ENCODE peak calls at places on chromosomes 6 and 20, in ten cellular contexts. G is lower leg skin, H is ELF-1, M is GM19239, D is ELR, B is AG09319, P is non-pigmented ciliary epithelial cell, V is frontal cortex, J is kidney tubule cell, R is NB4. Q is an unnamed sample.

GRCh38 chr20:63406011-63406410 is 44.9 kb upstream of the CHRNA4 start:
- DNase-seq in P (no peak), G (no peak), D (no peak), H (no peak), V (no peak), B (no peak), M (no peak), J (no peak), R (no peak), Q (no peak)

GRCh38 chr6:9484686-9485085 is 930.2 kb downstream of the TFAP2A start:
- DNase-seq in P (no peak), H (no peak), D (peak; percentile 54), R (no peak), J (no peak), B (no peak), G (no peak), M (no peak), V (no peak), Q (no peak)

GRCh38 chr20:12433724-12434123 is 516.0 kb downstream of the BTBD3 start:
- DNase-seq in M (no peak), P (no peak), B (no peak), G (no peak), D (no peak), H (no peak), R (no peak), V (no peak), J (no peak), Q (no peak)

GRCh38 chr6:34979994-34980393 is 90.9 kb downstream of the ANKS1A start:
- DNase-seq in H (no peak), P (no peak), M (no peak), J (no peak), V (no peak), B (no peak), D (no peak), R (no peak), G (no peak), Q (no peak)

GRCh38 chr6:27889275-27889627 is 22.9 kb downstream of the OR2B2 start:
- DNase-seq in V (no peak), G (no peak), B (no peak), R (peak; percentile 79), J (no peak), H (no peak), D (no peak), P (no peak), M (no peak), Q (no peak)

GRCh38 chr20:59775221-59776055 is 158.0 kb downstream of the SYCP2 start:
- DNase-seq in R (no peak), H (no peak), P (no peak), B (no peak), G (no peak), M (no peak), J (no peak), D (no peak), V (no peak), Q (no peak)

GRCh38 chr6:33966536-33966935 is 162.7 kb upstream of the MLN start:
- DNase-seq in R (no peak), M (no peak), D (no peak), H (no peak), B (no peak), G (no peak), P (no peak), J (no peak), V (no peak), Q (no peak)

GRCh38 chr6:55209059-55209458 is 34.7 kb downstream of the HCRTR2 start:
- DNase-seq in P (no peak), D (peak; percentile 24), V (no peak), H (no peak), M (no peak), R (no peak), G (no peak), J (no peak), B (no peak), Q (no peak)

GRCh38 chr6:33976425-33977360 is 169.2 kb downstream of the GRM4 start:
- DNase-seq in B (no peak), M (no peak), D (no peak), J (no peak), V (no peak), G (no peak), R (no peak), H (no peak), P (no peak), Q (no peak)

GRCh38 chr20:44720994-44721784 is 6.0 kb downstream of the CCN5 start:
- DNase-seq in J (peak; percentile 83), G (no peak), V (no peak), P (no peak), H (no peak), D (peak; percentile 89), B (no peak), M (no peak), R (no peak), Q (no peak)

GRCh38 chr20:51487076-51487475 is 55.4 kb downstream of the NFATC2 start:
- DNase-seq in H (no peak), M (no peak), V (no peak), P (no peak), G (no peak), J (no peak), R (no peak), D (no peak), B (no peak), Q (no peak)

GRCh38 chr20:11734431-11734830 is 183.3 kb upstream of the BTBD3 start:
- DNase-seq in J (no peak), B (no peak), D (no peak), H (no peak), M (no peak), G (no peak), P (no peak), V (no peak), R (no peak), Q (no peak)

GRCh38 chr20:61168605-61169004 is 83.5 kb upstream of the CDH4 start:
- DNase-seq in M (no peak), D (no peak), B (no peak), G (no peak), J (no peak), P (no peak), R (no peak), H (no peak), V (no peak), Q (no peak)